ENCODE peak calls at places on chromosomes 1 and 21, in five cellular contexts. T, U, Y, A and X are unnamed samples.

GRCh38 chr1:211335507-211336157 is 9.0 kb downstream of the TRAF5 start:
- DNase-seq in A (no peak), Y (no peak), T (no peak), U (no peak), X (no peak)

GRCh38 chr1:60503216-60503615 is 429.6 kb upstream of the C1orf87 start:
- DNase-seq in T (no peak), U (no peak), A (no peak), Y (no peak), X (no peak)

GRCh38 chr1:234699795-234700665 is 90.1 kb upstream of the IRF2BP2 start:
- DNase-seq in T (no peak), U (no peak), Y (no peak), A (no peak), X (peak)

GRCh38 chr1:7093297-7093696 is 308.0 kb downstream of the CAMTA1 start:
- DNase-seq in Y (no peak), A (peak), T (no peak), U (no peak), X (no peak)

GRCh38 chr21:26909972-26910371 is 56.9 kb downstream of the ADAMTS5 start:
- DNase-seq in T (no peak), A (peak), U (no peak), Y (no peak), X (no peak)

GRCh38 chr21:17388226-17388625 is 124.6 kb upstream of the CXADR start:
- DNase-seq in T (no peak), U (no peak), A (peak), Y (no peak), X (no peak)

GRCh38 chr21:40355076-40355475 is 487.8 kb downstream of the PCP4 start:
- DNase-seq in A (no peak), Y (no peak), U (no peak), T (no peak), X (no peak)

GRCh38 chr1:193058529-193059281 is 455 bp downstream of the UCHL5 start:
- DNase-seq in Y (peak), T (peak), A (peak), U (peak), X (peak)

GRCh38 chr1:179141592-179142244 is 59.8 kb downstream of the TOR3A start:
- DNase-seq in A (no peak), Y (no peak), T (no peak), U (no peak), X (no peak)

GRCh38 chr1:210505601-210506564 is 177.2 kb downstream of the HHAT start:
- DNase-seq in T (no peak), Y (no peak), A (peak), U (no peak), X (no peak)

GRCh38 chr1:224189561-224189960 is 6.5 kb downstream of the DEGS1 start:
- DNase-seq in A (no peak), Y (no peak), U (no peak), T (no peak), X (no peak)

GRCh38 chr21:26320541-26320940 is 150.0 kb upstream of the APP start:
- DNase-seq in T (no peak), U (no peak), Y (no peak), A (no peak), X (no peak)

GRCh38 chr1:117656202-117656641 is 50.4 kb downstream of the TENT5C start:
- DNase-seq in Y (no peak), T (no peak), U (no peak), A (no peak), X (no peak)

GRCh38 chr1:181089777-181090505 is 1.4 kb downstream of the IER5 start:
- DNase-seq in T (peak), U (peak), Y (peak), A (peak), X (peak)

GRCh38 chr1:241779897-241780296 is 68.1 kb upstream of the EXO1 start:
- DNase-seq in T (no peak), Y (no peak), U (no peak), A (no peak), X (no peak)

GRCh38 chr1:60162941-60163340 is 89.4 kb upstream of the C1orf87 start:
- DNase-seq in Y (no peak), U (no peak), A (no peak), T (no peak), X (no peak)

GRCh38 chr1:221562542-221563475 is 179.1 kb downstream of the DUSP10 start:
- DNase-seq in Y (no peak), U (no peak), A (no peak), T (no peak), X (no peak)

GRCh38 chr1:27686223-27686990 is 14.4 kb upstream of the IFI6 start:
- DNase-seq in Y (no peak), T (no peak), U (no peak), A (peak), X (no peak)

GRCh38 chr1:242886137-242886536 is 361.6 kb upstream of the PLD5 start:
- DNase-seq in A (no peak), Y (peak), U (no peak), T (no peak), X (no peak)

GRCh38 chr1:78831731-78832360 is 174.7 kb downstream of the ADGRL4 start:
- DNase-seq in U (no peak), A (peak), Y (no peak), T (no peak), X (no peak)

GRCh38 chr1:245598524-245599310 is 443.9 kb downstream of the KIF26B start:
- DNase-seq in Y (no peak), T (peak), U (no peak), A (no peak), X (no peak)

GRCh38 chr1:43322506-43322905 is 15.1 kb upstream of the MPL start:
- DNase-seq in A (no peak), T (no peak), U (no peak), Y (no peak), X (no peak)

GRCh38 chr21:42108554-42108885 is 37.4 kb downstream of the UMODL1 start:
- DNase-seq in U (no peak), T (no peak), Y (no peak), A (no peak), X (no peak)
- H3K27ac ChIP-seq in U (no peak), T (peak), Y (no peak), A (no peak), X (no peak)

GRCh38 chr1:8139383-8139782 is 113.3 kb upstream of the ERRFI1 start:
- DNase-seq in Y (no peak), U (no peak), A (no peak), T (no peak), X (no peak)

GRCh38 chr1:8138673-8139072 is 112.6 kb upstream of the ERRFI1 start:
- DNase-seq in Y (no peak), A (no peak), T (no peak), U (no peak), X (no peak)

GRCh38 chr1:8139941-8140340 is 113.8 kb upstream of the ERRFI1 start:
- DNase-seq in T (no peak), A (no peak), Y (no peak), U (no peak), X (no peak)

GRCh38 chr1:8136766-8137165 is 110.7 kb upstream of the ERRFI1 start:
- DNase-seq in A (no peak), U (no peak), T (no peak), Y (no peak), X (no peak)

GRCh38 chr1:8137406-8138244 is 111.5 kb upstream of the ERRFI1 start:
- DNase-seq in U (no peak), Y (peak), T (no peak), A (no peak), X (peak)
- H3K27ac ChIP-seq in U (no peak), Y (peak), T (peak), A (no peak), X (peak)

GRCh38 chr1:233441981-233442380 is 114.5 kb downstream of the MAP3K21 start:
- DNase-seq in A (no peak), Y (no peak), U (no peak), T (no peak), X (no peak)
- H3K27ac ChIP-seq in A (no peak), Y (no peak), U (no peak), T (no peak), X (no peak)

GRCh38 chr21:45356251-45356650 is 48.7 kb upstream of the COL18A1 start:
- DNase-seq in Y (peak), A (no peak), T (no peak), U (no peak), X (no peak)
- H3K27ac ChIP-seq in Y (peak), A (peak), T (peak), U (no peak), X (peak)

GRCh38 chr1:67372136-67372535 is 58.1 kb downstream of the SERBP1 start:
- DNase-seq in Y (no peak), T (no peak), A (no peak), U (no peak), X (no peak)
- H3K27ac ChIP-seq in Y (no peak), T (no peak), A (no peak), U (no peak), X (peak)